ENCODE peak calls at places on chromosomes 4 and X, in six cellular contexts. One of them, this sample, is unnamed.
A peak's percentile ranks its signal among the peaks of the same experiment; 100 is the strongest.

GRCh38 chr4:147303506-147303905 is 177.4 kb upstream of the EDNRA start:
- DNase-seq in progenitor cell of endocrine pancreas: no peak
- DNase-seq in iris pigment epithelial cell: no peak
- DNase-seq in OCI-LY7: no peak
- DNase-seq in activated CD8-positive, alpha-beta T cell treated with anti-CD3 and anti-CD28 coated beads, Interleukin-2, amount 10 ng/mL, durations not matched to agents 7 days and 5 days: no peak
- DNase-seq in T-helper 1 cell: no peak
- DNase-seq in this sample: no peak

GRCh38 chr4:17812801-17813200 is 2.0 kb downstream of the NCAPG start:
- DNase-seq in OCI-LY7: no peak
- DNase-seq in T-helper 1 cell: no peak
- DNase-seq in progenitor cell of endocrine pancreas: no peak
- DNase-seq in activated CD8-positive, alpha-beta T cell treated with anti-CD3 and anti-CD28 coated beads, Interleukin-2, amount 10 ng/mL, durations not matched to agents 7 days and 5 days: no peak
- DNase-seq in iris pigment epithelial cell: no peak
- DNase-seq in this sample: no peak

GRCh38 chrX:50770702-50771101 is 43.3 kb downstream of the SHROOM4 start:
- DNase-seq in progenitor cell of endocrine pancreas: no peak
- DNase-seq in T-helper 1 cell: no peak
- DNase-seq in activated CD8-positive, alpha-beta T cell treated with anti-CD3 and anti-CD28 coated beads, Interleukin-2, amount 10 ng/mL, durations not matched to agents 7 days and 5 days: no peak
- DNase-seq in iris pigment epithelial cell: peak; percentile 11
- DNase-seq in OCI-LY7: no peak
- DNase-seq in this sample: no peak

GRCh38 chrX:135572436-135572835 is 52.0 kb downstream of the INTS6L start:
- DNase-seq in T-helper 1 cell: no peak
- DNase-seq in progenitor cell of endocrine pancreas: no peak
- DNase-seq in OCI-LY7: peak; percentile 4
- DNase-seq in activated CD8-positive, alpha-beta T cell treated with anti-CD3 and anti-CD28 coated beads, Interleukin-2, amount 10 ng/mL, durations not matched to agents 7 days and 5 days: no peak
- DNase-seq in iris pigment epithelial cell: no peak
- DNase-seq in this sample: no peak

GRCh38 chr4:185201983-185202962 is 1.5 kb downstream of the CFAP97 start:
- DNase-seq in progenitor cell of endocrine pancreas: no peak
- DNase-seq in activated CD8-positive, alpha-beta T cell treated with anti-CD3 and anti-CD28 coated beads, Interleukin-2, amount 10 ng/mL, durations not matched to agents 7 days and 5 days: peak; percentile 29
- DNase-seq in OCI-LY7: peak; percentile 31
- DNase-seq in T-helper 1 cell: peak; percentile 50
- DNase-seq in iris pigment epithelial cell: peak; percentile 48
- DNase-seq in this sample: no peak

GRCh38 chr4:38728651-38729141 is 54.1 kb downstream of the TLR10 start:
- DNase-seq in activated CD8-positive, alpha-beta T cell treated with anti-CD3 and anti-CD28 coated beads, Interleukin-2, amount 10 ng/mL, durations not matched to agents 7 days and 5 days: no peak
- DNase-seq in OCI-LY7: no peak
- DNase-seq in progenitor cell of endocrine pancreas: no peak
- DNase-seq in iris pigment epithelial cell: no peak
- DNase-seq in T-helper 1 cell: no peak
- DNase-seq in this sample: no peak

GRCh38 chr4:111198426-111198825 is 575.5 kb upstream of the PITX2 start:
- DNase-seq in iris pigment epithelial cell: no peak
- DNase-seq in activated CD8-positive, alpha-beta T cell treated with anti-CD3 and anti-CD28 coated beads, Interleukin-2, amount 10 ng/mL, durations not matched to agents 7 days and 5 days: no peak
- DNase-seq in OCI-LY7: no peak
- DNase-seq in progenitor cell of endocrine pancreas: no peak
- DNase-seq in T-helper 1 cell: no peak
- DNase-seq in this sample: no peak

GRCh38 chrX:1874416-1874815 is 259.6 kb downstream of the ASMT start:
- DNase-seq in OCI-LY7: no peak
- DNase-seq in progenitor cell of endocrine pancreas: no peak
- DNase-seq in activated CD8-positive, alpha-beta T cell treated with anti-CD3 and anti-CD28 coated beads, Interleukin-2, amount 10 ng/mL, durations not matched to agents 7 days and 5 days: no peak
- DNase-seq in T-helper 1 cell: no peak
- DNase-seq in iris pigment epithelial cell: no peak
- DNase-seq in this sample: no peak

GRCh38 chrX:129875669-129876068 is 30.3 kb upstream of the UTP14A start:
- DNase-seq in activated CD8-positive, alpha-beta T cell treated with anti-CD3 and anti-CD28 coated beads, Interleukin-2, amount 10 ng/mL, durations not matched to agents 7 days and 5 days: no peak
- DNase-seq in OCI-LY7: no peak
- DNase-seq in iris pigment epithelial cell: peak; percentile 74
- DNase-seq in T-helper 1 cell: no peak
- DNase-seq in progenitor cell of endocrine pancreas: no peak
- DNase-seq in this sample: no peak

GRCh38 chr4:22553560-22553959 is 37.7 kb upstream of the ADGRA3 start:
- DNase-seq in T-helper 1 cell: no peak
- DNase-seq in iris pigment epithelial cell: no peak
- DNase-seq in progenitor cell of endocrine pancreas: no peak
- DNase-seq in activated CD8-positive, alpha-beta T cell treated with anti-CD3 and anti-CD28 coated beads, Interleukin-2, amount 10 ng/mL, durations not matched to agents 7 days and 5 days: no peak
- DNase-seq in OCI-LY7: no peak
- DNase-seq in this sample: no peak

GRCh38 chrX:8673211-8673610 is 58.7 kb downstream of the ANOS1 start:
- DNase-seq in T-helper 1 cell: no peak
- DNase-seq in activated CD8-positive, alpha-beta T cell treated with anti-CD3 and anti-CD28 coated beads, Interleukin-2, amount 10 ng/mL, durations not matched to agents 7 days and 5 days: no peak
- DNase-seq in OCI-LY7: no peak
- DNase-seq in progenitor cell of endocrine pancreas: no peak
- DNase-seq in iris pigment epithelial cell: no peak
- DNase-seq in this sample: no peak

GRCh38 chr4:21710212-21710843 is 238.2 kb downstream of the KCNIP4 start:
- DNase-seq in T-helper 1 cell: no peak
- DNase-seq in iris pigment epithelial cell: peak; percentile 25
- DNase-seq in OCI-LY7: no peak
- DNase-seq in progenitor cell of endocrine pancreas: no peak
- DNase-seq in activated CD8-positive, alpha-beta T cell treated with anti-CD3 and anti-CD28 coated beads, Interleukin-2, amount 10 ng/mL, durations not matched to agents 7 days and 5 days: no peak
- DNase-seq in this sample: no peak

GRCh38 chr4:3136454-3136853 is 62.0 kb downstream of the HTT start:
- DNase-seq in T-helper 1 cell: no peak
- DNase-seq in OCI-LY7: peak; percentile 7
- DNase-seq in progenitor cell of endocrine pancreas: no peak
- DNase-seq in iris pigment epithelial cell: peak; percentile 30
- DNase-seq in activated CD8-positive, alpha-beta T cell treated with anti-CD3 and anti-CD28 coated beads, Interleukin-2, amount 10 ng/mL, durations not matched to agents 7 days and 5 days: no peak
- DNase-seq in this sample: no peak

GRCh38 chr4:6942238-6942800 is 32.7 kb downstream of the TBC1D14 start:
- DNase-seq in iris pigment epithelial cell: peak; percentile 99
- DNase-seq in activated CD8-positive, alpha-beta T cell treated with anti-CD3 and anti-CD28 coated beads, Interleukin-2, amount 10 ng/mL, durations not matched to agents 7 days and 5 days: peak; percentile 64
- DNase-seq in OCI-LY7: peak; percentile 54
- DNase-seq in T-helper 1 cell: peak; percentile 18
- DNase-seq in progenitor cell of endocrine pancreas: no peak
- DNase-seq in this sample: peak; percentile 21

GRCh38 chr4:125704726-125705125 is 390.0 kb downstream of the FAT4 start:
- DNase-seq in progenitor cell of endocrine pancreas: no peak
- DNase-seq in OCI-LY7: no peak
- DNase-seq in activated CD8-positive, alpha-beta T cell treated with anti-CD3 and anti-CD28 coated beads, Interleukin-2, amount 10 ng/mL, durations not matched to agents 7 days and 5 days: no peak
- DNase-seq in T-helper 1 cell: no peak
- DNase-seq in iris pigment epithelial cell: peak; percentile 74
- DNase-seq in this sample: no peak

GRCh38 chrX:110004210-110004609 is 1.3 kb downstream of the TMEM164 start:
- DNase-seq in OCI-LY7: no peak
- DNase-seq in progenitor cell of endocrine pancreas: no peak
- DNase-seq in activated CD8-positive, alpha-beta T cell treated with anti-CD3 and anti-CD28 coated beads, Interleukin-2, amount 10 ng/mL, durations not matched to agents 7 days and 5 days: no peak
- DNase-seq in T-helper 1 cell: no peak
- DNase-seq in iris pigment epithelial cell: no peak
- DNase-seq in this sample: no peak

GRCh38 chrX:49286136-49286535 is 16.5 kb downstream of the PPP1R3F start:
- DNase-seq in T-helper 1 cell: no peak
- DNase-seq in progenitor cell of endocrine pancreas: no peak
- DNase-seq in iris pigment epithelial cell: no peak
- DNase-seq in OCI-LY7: no peak
- DNase-seq in activated CD8-positive, alpha-beta T cell treated with anti-CD3 and anti-CD28 coated beads, Interleukin-2, amount 10 ng/mL, durations not matched to agents 7 days and 5 days: no peak
- DNase-seq in this sample: no peak

GRCh38 chr4:15163284-15163645 is 161.0 kb downstream of the CPEB2 start:
- DNase-seq in iris pigment epithelial cell: peak; percentile 32
- DNase-seq in progenitor cell of endocrine pancreas: no peak
- DNase-seq in OCI-LY7: no peak
- DNase-seq in T-helper 1 cell: no peak
- DNase-seq in activated CD8-positive, alpha-beta T cell treated with anti-CD3 and anti-CD28 coated beads, Interleukin-2, amount 10 ng/mL, durations not matched to agents 7 days and 5 days: no peak
- DNase-seq in this sample: no peak

GRCh38 chr4:149031399-149031798 is 589.2 kb upstream of the NR3C2 start:
- DNase-seq in activated CD8-positive, alpha-beta T cell treated with anti-CD3 and anti-CD28 coated beads, Interleukin-2, amount 10 ng/mL, durations not matched to agents 7 days and 5 days: no peak
- DNase-seq in iris pigment epithelial cell: peak; percentile 12
- DNase-seq in progenitor cell of endocrine pancreas: no peak
- DNase-seq in OCI-LY7: peak; percentile 73
- DNase-seq in T-helper 1 cell: no peak
- DNase-seq in this sample: no peak

GRCh38 chr4:10093801-10094552 is 22.6 kb downstream of the WDR1 start:
- DNase-seq in progenitor cell of endocrine pancreas: no peak
- DNase-seq in T-helper 1 cell: no peak
- DNase-seq in iris pigment epithelial cell: peak; percentile 96
- DNase-seq in activated CD8-positive, alpha-beta T cell treated with anti-CD3 and anti-CD28 coated beads, Interleukin-2, amount 10 ng/mL, durations not matched to agents 7 days and 5 days: peak; percentile 45
- DNase-seq in OCI-LY7: no peak
- DNase-seq in this sample: peak; percentile 27

GRCh38 chrX:140250363-140250762 is 254.5 kb downstream of the SOX3 start:
- DNase-seq in OCI-LY7: no peak
- DNase-seq in iris pigment epithelial cell: no peak
- DNase-seq in progenitor cell of endocrine pancreas: no peak
- DNase-seq in activated CD8-positive, alpha-beta T cell treated with anti-CD3 and anti-CD28 coated beads, Interleukin-2, amount 10 ng/mL, durations not matched to agents 7 days and 5 days: no peak
- DNase-seq in T-helper 1 cell: no peak
- DNase-seq in this sample: no peak

GRCh38 chrX:132636080-132636479 is 147.2 kb upstream of the MBNL3 start:
- DNase-seq in progenitor cell of endocrine pancreas: no peak
- DNase-seq in iris pigment epithelial cell: peak; percentile 6
- DNase-seq in T-helper 1 cell: no peak
- DNase-seq in OCI-LY7: no peak
- DNase-seq in activated CD8-positive, alpha-beta T cell treated with anti-CD3 and anti-CD28 coated beads, Interleukin-2, amount 10 ng/mL, durations not matched to agents 7 days and 5 days: no peak
- DNase-seq in this sample: no peak

GRCh38 chrX:17689971-17690409 is 47.3 kb upstream of the SCML1 start:
- DNase-seq in T-helper 1 cell: peak; percentile 28
- DNase-seq in OCI-LY7: peak; percentile 36
- DNase-seq in progenitor cell of endocrine pancreas: peak; percentile 30
- DNase-seq in activated CD8-positive, alpha-beta T cell treated with anti-CD3 and anti-CD28 coated beads, Interleukin-2, amount 10 ng/mL, durations not matched to agents 7 days and 5 days: peak; percentile 52
- DNase-seq in iris pigment epithelial cell: peak; percentile 66
- DNase-seq in this sample: peak; percentile 8

GRCh38 chrX:5810636-5811035 is 418.0 kb downstream of the NLGN4X start:
- DNase-seq in OCI-LY7: no peak
- DNase-seq in iris pigment epithelial cell: no peak
- DNase-seq in T-helper 1 cell: no peak
- DNase-seq in activated CD8-positive, alpha-beta T cell treated with anti-CD3 and anti-CD28 coated beads, Interleukin-2, amount 10 ng/mL, durations not matched to agents 7 days and 5 days: no peak
- DNase-seq in progenitor cell of endocrine pancreas: no peak
- DNase-seq in this sample: no peak

GRCh38 chr4:100497729-100498250 is 20.0 kb downstream of the EMCN start:
- DNase-seq in progenitor cell of endocrine pancreas: no peak
- DNase-seq in iris pigment epithelial cell: peak; percentile 26
- DNase-seq in OCI-LY7: no peak
- DNase-seq in activated CD8-positive, alpha-beta T cell treated with anti-CD3 and anti-CD28 coated beads, Interleukin-2, amount 10 ng/mL, durations not matched to agents 7 days and 5 days: no peak
- DNase-seq in T-helper 1 cell: no peak
- DNase-seq in this sample: no peak

GRCh38 chr4:48342559-48342878 is 1.2 kb downstream of the SLAIN2 start:
- DNase-seq in progenitor cell of endocrine pancreas: no peak
- DNase-seq in activated CD8-positive, alpha-beta T cell treated with anti-CD3 and anti-CD28 coated beads, Interleukin-2, amount 10 ng/mL, durations not matched to agents 7 days and 5 days: no peak
- DNase-seq in T-helper 1 cell: no peak
- DNase-seq in iris pigment epithelial cell: no peak
- DNase-seq in OCI-LY7: peak; percentile 41
- DNase-seq in this sample: no peak

GRCh38 chrX:41779941-41780340 is 56.0 kb downstream of the GPR82 start:
- DNase-seq in activated CD8-positive, alpha-beta T cell treated with anti-CD3 and anti-CD28 coated beads, Interleukin-2, amount 10 ng/mL, durations not matched to agents 7 days and 5 days: no peak
- DNase-seq in OCI-LY7: no peak
- DNase-seq in T-helper 1 cell: no peak
- DNase-seq in progenitor cell of endocrine pancreas: no peak
- DNase-seq in iris pigment epithelial cell: no peak
- DNase-seq in this sample: no peak

GRCh38 chrX:120761810-120762209 is 113.9 kb downstream of the CT47B1 start:
- DNase-seq in iris pigment epithelial cell: peak; percentile 85
- DNase-seq in progenitor cell of endocrine pancreas: no peak
- DNase-seq in activated CD8-positive, alpha-beta T cell treated with anti-CD3 and anti-CD28 coated beads, Interleukin-2, amount 10 ng/mL, durations not matched to agents 7 days and 5 days: no peak
- DNase-seq in T-helper 1 cell: no peak
- DNase-seq in OCI-LY7: no peak
- DNase-seq in this sample: no peak

GRCh38 chr4:126465341-126465740 is 1150.6 kb downstream of the FAT4 start:
- DNase-seq in activated CD8-positive, alpha-beta T cell treated with anti-CD3 and anti-CD28 coated beads, Interleukin-2, amount 10 ng/mL, durations not matched to agents 7 days and 5 days: no peak
- DNase-seq in T-helper 1 cell: no peak
- DNase-seq in OCI-LY7: no peak
- DNase-seq in iris pigment epithelial cell: peak; percentile 32
- DNase-seq in progenitor cell of endocrine pancreas: no peak
- DNase-seq in this sample: no peak

GRCh38 chr4:69576251-69576877 is 63.1 kb downstream of the UGT2A2 start:
- DNase-seq in OCI-LY7: no peak
- DNase-seq in activated CD8-positive, alpha-beta T cell treated with anti-CD3 and anti-CD28 coated beads, Interleukin-2, amount 10 ng/mL, durations not matched to agents 7 days and 5 days: no peak
- DNase-seq in iris pigment epithelial cell: no peak
- DNase-seq in progenitor cell of endocrine pancreas: no peak
- DNase-seq in T-helper 1 cell: no peak
- DNase-seq in this sample: no peak

GRCh38 chr4:183098723-183099536 is at the start of gene WWC2:
- DNase-seq in OCI-LY7: no peak
- DNase-seq in activated CD8-positive, alpha-beta T cell treated with anti-CD3 and anti-CD28 coated beads, Interleukin-2, amount 10 ng/mL, durations not matched to agents 7 days and 5 days: peak; percentile 52
- DNase-seq in progenitor cell of endocrine pancreas: peak; percentile 89
- DNase-seq in T-helper 1 cell: peak; percentile 48
- DNase-seq in iris pigment epithelial cell: peak; percentile 96
- DNase-seq in this sample: no peak

GRCh38 chrX:41677661-41678060 is 11.1 kb upstream of the GPR34 start:
- DNase-seq in T-helper 1 cell: no peak
- DNase-seq in activated CD8-positive, alpha-beta T cell treated with anti-CD3 and anti-CD28 coated beads, Interleukin-2, amount 10 ng/mL, durations not matched to agents 7 days and 5 days: no peak
- DNase-seq in OCI-LY7: no peak
- DNase-seq in progenitor cell of endocrine pancreas: no peak
- DNase-seq in iris pigment epithelial cell: no peak
- DNase-seq in this sample: no peak

GRCh38 chr4:40283968-40284367 is 51.2 kb upstream of the CHRNA9 start:
- DNase-seq in OCI-LY7: peak; percentile 63
- DNase-seq in T-helper 1 cell: peak; percentile 77
- DNase-seq in activated CD8-positive, alpha-beta T cell treated with anti-CD3 and anti-CD28 coated beads, Interleukin-2, amount 10 ng/mL, durations not matched to agents 7 days and 5 days: peak; percentile 88
- DNase-seq in progenitor cell of endocrine pancreas: no peak
- DNase-seq in iris pigment epithelial cell: peak; percentile 36
- DNase-seq in this sample: peak; percentile 52

GRCh38 chr4:160869899-160870298 is 1293.9 kb downstream of the FSTL5 start:
- DNase-seq in T-helper 1 cell: no peak
- DNase-seq in OCI-LY7: no peak
- DNase-seq in iris pigment epithelial cell: no peak
- DNase-seq in activated CD8-positive, alpha-beta T cell treated with anti-CD3 and anti-CD28 coated beads, Interleukin-2, amount 10 ng/mL, durations not matched to agents 7 days and 5 days: no peak
- DNase-seq in progenitor cell of endocrine pancreas: no peak
- DNase-seq in this sample: no peak

GRCh38 chrX:22969416-22969815 is 30.3 kb upstream of the DDX53 start:
- DNase-seq in activated CD8-positive, alpha-beta T cell treated with anti-CD3 and anti-CD28 coated beads, Interleukin-2, amount 10 ng/mL, durations not matched to agents 7 days and 5 days: no peak
- DNase-seq in T-helper 1 cell: no peak
- DNase-seq in iris pigment epithelial cell: peak; percentile 40
- DNase-seq in progenitor cell of endocrine pancreas: no peak
- DNase-seq in OCI-LY7: no peak
- DNase-seq in this sample: no peak

This sample was measured in DND-41.